ENCODE peak calls at places on chromosomes 5 and 9, in four cellular contexts. L, F, H and U are unnamed samples.

GRCh38 chr9:138069731-138070456 is 192.3 kb downstream of the CACNA1B start:
- DNase-seq in F (no peak), L (no peak), H (no peak), U (peak; percentile 29)

GRCh38 chr9:129240581-129241211 is 62.6 kb upstream of the IER5L start:
- DNase-seq in H (no peak), L (no peak), F (no peak), U (no peak)

GRCh38 chr5:140346348-140347221 is at the start of gene HBEGF:
- DNase-seq in L (peak; percentile 88), F (peak; percentile 96), H (peak; percentile 86), U (peak; percentile 81)

GRCh38 chr5:125125031-125125823 is 378.8 kb upstream of the ZNF608 start:
- DNase-seq in H (no peak), F (no peak), L (no peak), U (no peak)

GRCh38 chr5:8749556-8749955 is 796.3 kb downstream of the SEMA5A start:
- DNase-seq in F (no peak), H (no peak), L (no peak), U (no peak)

GRCh38 chr5:29197636-29198035 is 1995.8 kb upstream of the CDH6 start:
- DNase-seq in L (no peak), F (no peak), H (no peak), U (no peak)

GRCh38 chr9:91740713-91741112 is 209.3 kb downstream of the ROR2 start:
- DNase-seq in L (no peak), H (no peak), F (no peak), U (no peak)

GRCh38 chr5:137834498-137834897 is 33.2 kb upstream of the MYOT start:
- DNase-seq in L (no peak), H (no peak), F (no peak), U (no peak)

GRCh38 chr5:127586371-127586770 is 62.5 kb upstream of the CTXN3 start:
- DNase-seq in H (no peak), L (no peak), F (peak; percentile 48), U (no peak)

GRCh38 chr5:143657814-143658395 is 154.1 kb upstream of the HMHB1 start:
- DNase-seq in L (peak; percentile 41), H (no peak), F (no peak), U (no peak)

GRCh38 chr5:74233571-74233970 is 407.0 kb downstream of the ENC1 start:
- DNase-seq in F (no peak), H (no peak), L (peak; percentile 45), U (no peak)

GRCh38 chr9:134622896-134623407 is 18.7 kb upstream of the COL5A1 start:
- DNase-seq in L (no peak), H (no peak), F (no peak), U (no peak)

GRCh38 chr9:130432362-130432761 is 12.4 kb upstream of the ASS1 start:
- DNase-seq in H (peak; percentile 75), L (no peak), F (no peak), U (no peak)

GRCh38 chr9:85425153-85425611 is 316.6 kb downstream of the AGTPBP1 start:
- DNase-seq in F (peak; percentile 52), L (peak; percentile 83), H (peak; percentile 47), U (peak; percentile 62)

GRCh38 chr5:107294151-107294550 is 376.6 kb downstream of the EFNA5 start:
- DNase-seq in F (no peak), L (no peak), H (no peak), U (no peak)

GRCh38 chr5:173707392-173707791 is 90.9 kb upstream of the BOD1 start:
- DNase-seq in L (no peak), F (no peak), H (no peak), U (peak; percentile 51)

GRCh38 chr5:82719368-82719767 is 357.8 kb downstream of the TMEM167A start:
- DNase-seq in F (no peak), L (peak; percentile 58), H (no peak), U (no peak)

GRCh38 chr5:137236266-137236665 is 262.9 kb downstream of the SPOCK1 start:
- DNase-seq in L (no peak), F (no peak), H (no peak), U (no peak)

GRCh38 chr5:102450313-102450990 is 48.3 kb downstream of the SLCO6A1 start:
- DNase-seq in L (peak; percentile 8), H (peak; percentile 46), F (peak; percentile 7), U (no peak)

GRCh38 chr9:124260769-124261603 is 3.2 kb downstream of the NEK6 start:
- DNase-seq in F (no peak), H (no peak), L (peak; percentile 66), U (no peak)

GRCh38 chr9:78860806-78861475 is 564.0 kb downstream of the PSAT1 start:
- DNase-seq in H (no peak), F (no peak), L (peak; percentile 13), U (no peak)

GRCh38 chr5:154196955-154197652 is 6.6 kb downstream of the GALNT10 start:
- DNase-seq in H (no peak), L (peak; percentile 39), F (peak; percentile 23), U (no peak)

GRCh38 chr5:165981721-165982120 is 2309.7 kb upstream of the WWC1 start:
- DNase-seq in L (no peak), H (no peak), F (no peak), U (no peak)

GRCh38 chr9:18362901-18363685 is 110.9 kb upstream of the ADAMTSL1 start:
- DNase-seq in H (peak; percentile 55), F (no peak), L (no peak), U (no peak)

GRCh38 chr5:5751496-5751895 is 329.0 kb downstream of the ICE1 start:
- DNase-seq in H (peak; percentile 38), L (no peak), F (no peak), U (no peak)

GRCh38 chr9:37338218-37338617 is 84.3 kb upstream of the GRHPR start:
- DNase-seq in F (no peak), L (no peak), H (no peak), U (no peak)

GRCh38 chr5:41404757-41405156 is 105.6 kb downstream of the PLCXD3 start:
- DNase-seq in F (no peak), L (no peak), H (no peak), U (no peak)

GRCh38 chr5:139796061-139796806 is 626 bp downstream of the PSD2 start:
- DNase-seq in L (no peak), F (no peak), H (no peak), U (no peak)